ENCODE peak calls at places on chromosome 4, in nine cellular contexts. X is uterus, L is HCT116, Y is epithelial cell of esophagus, O is left ventricle myocardium inferior, N is tibial nerve, Q is ascending aorta, Z is A673, W is BE2C. F is an unnamed sample.

GRCh38 chr4:112288455-112288854 is 2.8 kb upstream of the TIFA start:
- DNase-seq in X (no peak), L (no peak), Y (no peak), O (no peak), N (no peak), Q (no peak), Z (no peak), W (no peak), F (no peak)

GRCh38 chr4:169649545-169650226 is 29.3 kb downstream of the CLCN3 start:
- DNase-seq in X (no peak), L (no peak), Y (no peak), O (peak), N (no peak), Q (no peak), Z (no peak), W (no peak), F (no peak)

GRCh38 chr4:84530871-84531270 is 31.8 kb upstream of the NKX6-1 start:
- DNase-seq in X (no peak), L (no peak), Y (peak), O (no peak), N (no peak), Q (no peak), Z (peak), W (no peak), F (no peak)

GRCh38 chr4:39614487-39615162 is 24.0 kb downstream of the SMIM14 start:
- DNase-seq in X (no peak), L (no peak), Y (peak), O (no peak), N (no peak), Q (no peak), Z (no peak), W (no peak), F (no peak)

GRCh38 chr4:180203349-180203748 is 2039.9 kb upstream of the TENM3 start:
- DNase-seq in X (no peak), L (no peak), Y (no peak), O (no peak), N (no peak), Q (no peak), Z (no peak), W (no peak), F (no peak)

GRCh38 chr4:152168960-152169616 is 366.8 kb downstream of the FBXW7 start:
- DNase-seq in X (no peak), L (no peak), Y (peak), O (no peak), N (no peak), Q (no peak), Z (no peak), W (no peak), F (no peak)

GRCh38 chr4:176357359-176358082 is 37.8 kb downstream of the SPCS3 start:
- DNase-seq in X (no peak), L (no peak), Y (no peak), O (no peak), N (no peak), Q (no peak), Z (no peak), W (no peak), F (no peak)

GRCh38 chr4:7187297-7187592 is 5.1 kb upstream of the SORCS2 start:
- DNase-seq in X (peak), L (no peak), Y (no peak), O (no peak), N (no peak), Q (no peak), Z (no peak), W (peak), F (no peak)

GRCh38 chr4:5971077-5971447 is 47.2 kb downstream of the C4orf50 start:
- DNase-seq in X (no peak), L (no peak), Y (no peak), O (no peak), N (no peak), Q (no peak), Z (no peak), W (peak), F (peak)

GRCh38 chr4:10115271-10115656 is 1.3 kb downstream of the WDR1 start:
- DNase-seq in X (no peak), L (no peak), Y (peak), O (no peak), N (no peak), Q (no peak), Z (no peak), W (no peak), F (no peak)

GRCh38 chr4:148043990-148044645 is 312.2 kb downstream of the ARHGAP10 start:
- DNase-seq in X (no peak), L (no peak), Y (no peak), O (peak), N (no peak), Q (no peak), Z (no peak), W (no peak), F (no peak)

GRCh38 chr4:147518846-147519767 is 38.2 kb downstream of the EDNRA start:
- DNase-seq in X (peak), L (peak), Y (peak), O (no peak), N (peak), Q (no peak), Z (peak), W (peak), F (peak)

DNA sequence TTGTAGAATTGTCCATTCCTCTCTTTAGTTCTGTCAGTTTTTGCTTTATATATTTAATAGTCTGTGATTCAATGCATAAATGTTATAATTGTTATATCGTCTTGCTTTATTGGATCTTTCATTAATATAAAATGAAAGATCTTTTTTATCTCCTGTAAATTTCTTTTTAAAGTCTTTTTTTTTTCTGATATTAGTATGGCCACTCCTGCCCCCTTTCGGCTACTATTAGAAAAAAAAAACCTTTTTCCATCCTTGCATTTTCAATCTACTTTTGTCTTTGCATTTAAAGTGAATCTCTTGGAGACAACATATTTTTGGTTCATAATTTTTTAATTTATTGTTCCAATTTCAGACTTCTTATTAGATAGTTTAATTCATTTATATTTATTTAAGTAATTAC is 677.4 kb upstream of the NDST4 start:
- DNase-seq in X (no peak), L (no peak), Y (no peak), O (no peak), N (no peak), Q (no peak), Z (no peak), W (no peak), F (no peak)
- TF ChIP-seq CTCF in X (no peak), L (no peak), Y (no peak), O (no peak), N (no peak), Q (no peak), Z (no peak), W (peak), F (peak)

GRCh38 chr4:52712991-52713275 is 38.3 kb downstream of the ERVMER34-1 start:
- DNase-seq in X (no peak), L (no peak), Y (no peak), O (no peak), N (peak), Q (no peak), Z (no peak), W (no peak), F (no peak)

GRCh38 chr4:52711834-52712171 is 39.4 kb downstream of the ERVMER34-1 start:
- DNase-seq in X (no peak), L (no peak), Y (no peak), O (no peak), N (no peak), Q (no peak), Z (no peak), W (no peak), F (no peak)

GRCh38 chr4:52712172-52712990 is 38.8 kb downstream of the ERVMER34-1 start:
- DNase-seq in X (peak), L (peak), Y (peak), O (peak), N (peak), Q (peak), Z (peak), W (peak), F (peak)

GRCh38 chr4:52709155-52709554 is 42.1 kb downstream of the ERVMER34-1 start:
- DNase-seq in X (no peak), L (no peak), Y (no peak), O (no peak), N (no peak), Q (no peak), Z (no peak), W (no peak), F (no peak)

GRCh38 chr4:52711271-52711670 is 40.0 kb downstream of the ERVMER34-1 start:
- DNase-seq in X (no peak), L (no peak), Y (no peak), O (no peak), N (no peak), Q (no peak), Z (no peak), W (no peak), F (no peak)
- H3K4me3 ChIP-seq in X (peak), L (peak), Y (no peak), O (no peak), N (no peak), Q (no peak), Z (no peak), W (peak), F (no peak)

DNA sequence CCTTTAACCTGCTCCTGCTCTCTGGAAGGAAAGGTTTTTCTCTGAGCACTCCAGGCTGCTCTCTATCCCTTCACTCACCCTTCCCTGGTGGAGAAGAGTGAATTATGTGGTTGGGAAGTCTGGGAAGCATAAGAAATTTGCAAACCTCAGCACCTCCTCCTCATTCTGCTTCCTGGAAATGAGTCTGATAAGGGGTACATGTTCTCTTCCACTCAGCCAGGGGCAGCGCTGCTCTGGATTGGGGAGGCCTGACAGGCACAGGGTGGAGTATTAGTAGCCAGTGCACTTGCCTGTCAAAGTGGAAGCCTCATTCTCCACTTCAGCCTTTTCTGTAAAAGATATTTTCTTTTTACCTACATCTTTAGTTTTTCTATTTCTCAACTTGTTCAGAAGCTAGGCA is 15.5 kb downstream of the ADAMTS3 start:
- DNase-seq in X (no peak), L (no peak), Y (no peak), O (no peak), N (no peak), Q (no peak), Z (no peak), W (no peak), F (no peak)
- TF ChIP-seq CTCF in X (no peak), L (no peak), Y (no peak), O (no peak), N (no peak), Q (no peak), Z (no peak), W (no peak), F (no peak)

DNA sequence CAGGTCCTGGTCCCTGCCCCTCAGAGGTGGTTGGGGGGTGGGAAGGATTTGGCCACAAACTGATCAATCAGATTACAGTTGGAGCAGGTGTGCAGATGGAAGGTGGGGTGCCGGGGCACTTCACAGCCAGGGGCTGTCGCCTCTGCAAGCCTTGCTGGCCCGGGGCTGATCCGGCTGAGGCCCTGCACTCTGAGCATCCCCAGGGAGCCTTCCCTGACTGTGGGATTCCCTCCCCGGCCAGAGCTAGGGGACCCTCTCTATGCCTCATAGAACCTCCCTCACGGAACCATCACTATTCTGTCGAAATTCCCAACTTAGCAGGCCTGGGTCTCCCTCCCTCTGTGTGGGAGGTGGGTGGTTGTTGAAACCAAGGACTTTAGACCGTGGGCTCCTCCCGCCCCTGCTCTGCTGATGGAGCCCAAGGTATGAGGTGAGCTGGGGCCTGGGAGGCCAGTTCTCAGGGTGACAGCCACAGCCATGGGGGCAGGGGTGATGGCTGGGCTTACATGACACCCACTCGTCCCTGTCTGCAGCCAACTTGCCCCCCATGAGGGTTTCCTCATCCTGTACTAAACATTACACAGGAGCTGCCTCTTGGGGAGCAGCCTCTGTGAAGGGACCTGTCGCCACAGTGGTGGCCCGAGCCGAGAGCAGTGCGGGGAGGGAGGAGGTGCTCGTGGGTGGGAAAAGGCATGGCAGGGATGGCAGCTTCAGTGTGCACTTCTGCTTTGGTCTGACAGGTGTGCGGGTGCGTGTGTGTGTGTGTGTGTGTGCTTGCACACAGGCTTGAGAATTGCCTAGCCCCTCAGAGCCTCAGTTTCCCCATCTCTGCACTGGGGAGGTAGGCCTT is 3.7 kb downstream of the SH3TC1 start:
- DNase-seq in X (no peak), L (no peak), Y (no peak), O (no peak), N (no peak), Q (no peak), Z (no peak), W (no peak), F (no peak)
- H3K4me3 ChIP-seq in X (no peak), L (no peak), Y (no peak), O (no peak), N (no peak), Q (no peak), Z (no peak), W (no peak), F (no peak)

GRCh38 chr4:140641789-140642439 is 73.2 kb upstream of the UCP1 start:
- DNase-seq in X (no peak), L (no peak), Y (no peak), O (peak), N (no peak), Q (no peak), Z (no peak), W (no peak), F (peak)
- TF ChIP-seq CTCF in X (peak), L (no peak), Y (no peak), O (peak), N (no peak), Q (peak), Z (no peak), W (no peak), F (peak)

GRCh38 chr4:153467897-153468262 is 1.7 kb downstream of the TMEM131L start:
- DNase-seq in X (no peak), L (no peak), Y (no peak), O (no peak), N (no peak), Q (no peak), Z (no peak), W (no peak), F (no peak)

GRCh38 chr4:153466637-153467153 is 535 bp downstream of the TMEM131L start:
- DNase-seq in X (peak), L (no peak), Y (no peak), O (no peak), N (no peak), Q (no peak), Z (no peak), W (peak), F (peak)

GRCh38 chr4:153467154-153467896 is 1.2 kb downstream of the TMEM131L start:
- DNase-seq in X (peak), L (peak), Y (peak), O (peak), N (no peak), Q (no peak), Z (peak), W (peak), F (peak)

GRCh38 chr4:153465922-153466636 is at the start of gene TMEM131L:
- DNase-seq in X (peak), L (peak), Y (peak), O (peak), N (peak), Q (no peak), Z (peak), W (peak), F (peak)

GRCh38 chr4:153468587-153468986 is 2.4 kb downstream of the TMEM131L start:
- DNase-seq in X (no peak), L (no peak), Y (no peak), O (no peak), N (no peak), Q (no peak), Z (peak), W (peak), F (no peak)
- H3K4me3 ChIP-seq in X (no peak), L (no peak), Y (no peak), O (peak), N (peak), Q (peak), Z (peak), W (peak), F (no peak)

GRCh38 chr4:41258783-41259182 is 2.1 kb downstream of the UCHL1 start:
- DNase-seq in X (no peak), L (peak), Y (peak), O (no peak), N (no peak), Q (no peak), Z (peak), W (peak), F (peak)
- TF ChIP-seq CTCF in X (no peak), L (peak), Y (peak), O (peak), N (peak), Q (peak), Z (peak), W (peak), F (peak)

GRCh38 chr4:74921490-74921889 is 11.4 kb upstream of the PARM1 start:
- DNase-seq in X (no peak), L (no peak), Y (no peak), O (no peak), N (no peak), Q (no peak), Z (no peak), W (no peak), F (no peak)

GRCh38 chr4:74920704-74921103 is 12.2 kb upstream of the PARM1 start:
- DNase-seq in X (no peak), L (no peak), Y (no peak), O (no peak), N (no peak), Q (no peak), Z (no peak), W (no peak), F (no peak)

GRCh38 chr4:74919783-74920182 is 13.1 kb upstream of the PARM1 start:
- DNase-seq in X (no peak), L (no peak), Y (no peak), O (no peak), N (no peak), Q (no peak), Z (no peak), W (no peak), F (no peak)
- H3K4me3 ChIP-seq in X (no peak), L (no peak), Y (no peak), O (no peak), N (no peak), Q (no peak), Z (no peak), W (no peak), F (no peak)

GRCh38 chr4:1712216-1713002 is at the start of gene SLBP:
- DNase-seq in X (peak), L (peak), Y (peak), O (peak), N (peak), Q (peak), Z (peak), W (peak), F (peak)

GRCh38 chr4:1713003-1713397 is 881 bp upstream of the SLBP start:
- DNase-seq in X (no peak), L (no peak), Y (peak), O (no peak), N (no peak), Q (no peak), Z (no peak), W (no peak), F (no peak)

GRCh38 chr4:1711906-1712215 is 258 bp downstream of the SLBP start:
- DNase-seq in X (no peak), L (no peak), Y (no peak), O (no peak), N (no peak), Q (no peak), Z (peak), W (no peak), F (no peak)

GRCh38 chr4:1708581-1708980 is 3.5 kb downstream of the SLBP start:
- DNase-seq in X (no peak), L (no peak), Y (no peak), O (no peak), N (no peak), Q (no peak), Z (no peak), W (no peak), F (no peak)

DNA sequence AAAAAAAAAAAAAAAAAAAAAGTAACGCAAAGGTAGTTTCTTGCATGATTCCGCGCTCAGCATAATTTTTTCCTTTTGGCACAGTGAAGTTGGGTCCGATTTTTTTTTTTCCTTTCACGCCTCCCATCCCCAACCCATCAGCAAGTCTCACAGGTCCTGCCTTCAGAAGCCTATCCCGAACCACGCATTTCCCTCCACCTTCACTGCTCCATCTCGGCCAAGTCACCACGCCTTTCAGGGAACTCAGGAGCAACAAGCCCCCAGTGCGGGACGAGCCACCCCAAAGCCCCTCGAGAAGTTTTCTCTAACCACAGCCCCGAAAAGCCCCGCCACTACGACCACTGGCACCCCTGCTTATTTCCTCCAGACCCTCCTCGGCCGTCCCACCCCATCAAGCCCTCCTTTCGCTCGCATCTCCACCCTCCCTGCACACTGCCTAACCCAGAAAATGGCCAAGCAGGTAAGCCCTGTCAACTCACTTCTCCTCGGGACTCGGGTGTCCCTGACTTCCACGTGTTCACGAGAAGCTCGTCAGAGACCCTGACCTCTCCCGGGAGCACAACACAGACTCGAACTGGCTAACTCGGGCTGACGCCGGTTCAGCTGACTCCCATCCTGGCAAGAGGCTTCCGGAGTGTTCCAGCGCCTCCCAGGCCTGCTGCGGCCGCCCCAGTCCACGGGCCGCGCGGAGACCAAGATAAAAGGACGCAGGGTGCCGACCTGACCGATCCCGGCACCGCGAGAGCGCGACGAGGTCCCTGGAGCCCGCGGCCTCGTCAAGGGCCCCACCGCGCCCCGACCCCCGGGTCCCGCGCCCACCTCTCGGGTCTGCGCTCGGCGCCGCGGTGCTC is 839 bp downstream of the SLBP start:
- DNase-seq in X (no peak), L (no peak), Y (peak), O (peak), N (no peak), Q (peak), Z (peak), W (no peak), F (peak)
- TF ChIP-seq CTCF in X (no peak), L (no peak), Y (no peak), O (no peak), N (no peak), Q (no peak), Z (no peak), W (no peak), F (no peak)